ENCODE peak calls at places on chromosome 12, in nine cellular contexts. R, Y, C, I, Q, J, A, L and Z are unnamed samples.

GRCh38 chr12:53563452-53563851 is 56.2 kb upstream of the NPFF start:
- DNase-seq in R (no peak), Y (no peak), C (no peak), I (no peak), Q (no peak), J (no peak), A (no peak), L (no peak), Z (no peak)

GRCh38 chr12:109130755-109131521 is 14.6 kb downstream of the ACACB start:
- DNase-seq in R (peak), Y (no peak), C (no peak), I (no peak), Q (peak), J (peak), A (no peak), L (no peak), Z (no peak)

GRCh38 chr12:44875954-44876553 is at the start of gene NELL2:
- DNase-seq in R (peak), Y (no peak), C (peak), I (peak), Q (peak), J (no peak), A (peak), L (no peak), Z (no peak)

GRCh38 chr12:97535582-97535981 is 73.0 kb downstream of the RMST start:
- DNase-seq in R (no peak), Y (no peak), C (no peak), I (no peak), Q (no peak), J (no peak), A (no peak), L (no peak), Z (no peak)

GRCh38 chr12:4272014-4272975 is 1.3 kb upstream of the CCND2 start:
- DNase-seq in R (peak), Y (no peak), C (peak), I (peak), Q (peak), J (peak), A (peak), L (peak), Z (peak)

GRCh38 chr12:11839093-11839641 is 189.7 kb downstream of the ETV6 start:
- DNase-seq in R (no peak), Y (peak), C (peak), I (no peak), Q (no peak), J (no peak), A (no peak), L (no peak), Z (no peak)

GRCh38 chr12:4383304-4383865 is 3.9 kb upstream of the FGF23 start:
- DNase-seq in R (peak), Y (no peak), C (no peak), I (no peak), Q (peak), J (no peak), A (no peak), L (no peak), Z (no peak)

GRCh38 chr12:69824956-69825355 is at the start of gene MYRFL:
- DNase-seq in R (no peak), Y (no peak), C (no peak), I (no peak), Q (no peak), J (no peak), A (no peak), L (no peak), Z (no peak)

GRCh38 chr12:66035289-66035961 is 95.1 kb downstream of the LLPH start:
- DNase-seq in R (peak), Y (no peak), C (peak), I (no peak), Q (no peak), J (no peak), A (no peak), L (no peak), Z (no peak)

GRCh38 chr12:127311695-127312364 is 955.1 kb upstream of the TMEM132C start:
- DNase-seq in R (no peak), Y (no peak), C (no peak), I (no peak), Q (no peak), J (no peak), A (no peak), L (no peak), Z (no peak)

GRCh38 chr12:63151898-63152700 is 1.1 kb upstream of the AVPR1A start:
- DNase-seq in R (peak), Y (no peak), C (peak), I (peak), Q (peak), J (peak), A (no peak), L (no peak), Z (no peak)

GRCh38 chr12:68342966-68343365 is 10.8 kb upstream of the MDM1 start:
- DNase-seq in R (no peak), Y (no peak), C (no peak), I (no peak), Q (no peak), J (no peak), A (no peak), L (no peak), Z (no peak)

GRCh38 chr12:92905811-92906554 is 23.1 kb downstream of the EEA1 start:
- DNase-seq in R (no peak), Y (no peak), C (no peak), I (no peak), Q (no peak), J (no peak), A (no peak), L (no peak), Z (no peak)

GRCh38 chr12:26434299-26434915 is 239.0 kb downstream of the SSPN start:
- DNase-seq in R (peak), Y (no peak), C (peak), I (no peak), Q (peak), J (no peak), A (no peak), L (no peak), Z (no peak)

DNA sequence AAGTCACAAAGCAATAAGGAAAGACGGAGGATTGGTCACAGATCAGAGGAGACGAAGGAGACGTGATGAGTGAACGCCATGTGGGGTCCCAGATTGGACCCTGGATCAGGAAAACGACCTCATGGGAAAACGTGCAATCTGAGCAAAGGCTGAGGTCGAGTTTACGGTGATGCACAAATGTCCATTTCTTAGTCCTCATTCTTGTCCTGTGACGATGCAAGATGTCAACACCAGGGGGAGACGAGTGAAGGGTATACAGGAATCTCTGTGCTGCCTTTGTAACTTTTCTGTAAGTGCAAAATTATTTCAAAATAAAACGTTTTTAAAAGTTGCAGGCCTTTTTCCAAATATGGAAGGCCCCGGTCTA is 329.8 kb downstream of the MED13L start:
- DNase-seq in R (no peak), Y (no peak), C (no peak), I (no peak), Q (no peak), J (no peak), A (no peak), L (no peak), Z (no peak)
- TF ChIP-seq CTCF in R (peak), Y (no peak), C (no peak), I (no peak), Q (no peak), J (no peak), A (no peak), L (no peak), Z (no peak)

DNA sequence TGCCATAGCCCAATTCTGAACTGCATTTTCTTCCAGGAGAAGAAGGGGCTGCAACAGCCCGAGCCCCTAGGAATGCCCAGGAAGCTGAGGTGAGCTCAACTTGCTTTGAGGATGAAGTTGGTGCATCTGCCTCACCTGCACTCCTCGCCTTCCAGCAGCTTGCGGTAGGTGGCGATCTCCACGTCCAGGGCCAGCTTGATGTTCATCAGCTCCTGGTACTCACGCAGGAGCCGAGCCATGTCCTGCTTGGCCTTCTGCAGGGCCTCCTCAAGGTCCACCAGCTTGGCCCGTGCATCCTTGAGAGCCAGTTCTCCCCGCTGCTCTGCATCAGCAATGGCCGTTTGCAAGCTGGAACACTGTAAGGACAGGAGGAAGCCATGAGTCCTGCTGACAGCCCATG is 6.0 kb downstream of the KRT75 start:
- DNase-seq in R (no peak), Y (no peak), C (no peak), I (no peak), Q (peak), J (no peak), A (no peak), L (no peak), Z (no peak)
- TF ChIP-seq CTCF in R (no peak), Y (no peak), C (no peak), I (no peak), Q (peak), J (no peak), A (no peak), L (no peak), Z (no peak)

DNA sequence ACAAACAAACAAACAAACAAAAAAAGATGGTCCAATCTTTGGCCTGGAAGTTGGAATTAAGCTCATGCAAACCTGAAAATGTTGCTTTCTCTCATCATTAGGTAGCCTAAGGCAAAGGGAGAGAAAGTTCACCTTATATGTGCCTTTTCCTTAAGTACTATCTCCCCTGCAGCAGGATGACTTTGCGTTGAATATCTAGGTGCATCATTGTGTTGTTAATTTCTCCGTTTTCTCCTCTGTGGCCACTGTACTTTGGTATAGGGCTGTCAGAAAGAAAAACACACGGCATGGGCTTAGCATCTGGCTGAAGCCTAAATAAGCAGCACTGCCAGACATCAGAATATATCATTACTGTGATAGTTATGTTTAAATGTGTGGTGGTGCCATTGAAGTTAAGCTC is 345.5 kb downstream of the BCAT1 start:
- DNase-seq in R (no peak), Y (no peak), C (no peak), I (no peak), Q (no peak), J (no peak), A (no peak), L (no peak), Z (no peak)
- TF ChIP-seq CTCF in R (no peak), Y (no peak), C (no peak), I (no peak), Q (no peak), J (no peak), A (no peak), L (no peak), Z (no peak)

GRCh38 chr12:2008677-2009076 is 4.4 kb upstream of the DCP1B start:
- DNase-seq in R (no peak), Y (no peak), C (no peak), I (no peak), Q (no peak), J (no peak), A (no peak), L (no peak), Z (no peak)

GRCh38 chr12:2013111-2013510 is 8.9 kb upstream of the DCP1B start:
- DNase-seq in R (no peak), Y (no peak), C (no peak), I (no peak), Q (no peak), J (no peak), A (no peak), L (no peak), Z (no peak)

GRCh38 chr12:2011641-2012607 is 7.7 kb upstream of the DCP1B start:
- DNase-seq in R (peak), Y (no peak), C (no peak), I (no peak), Q (peak), J (no peak), A (no peak), L (no peak), Z (no peak)

GRCh38 chr12:2013527-2014223 is 9.4 kb upstream of the DCP1B start:
- DNase-seq in R (no peak), Y (no peak), C (peak), I (no peak), Q (peak), J (peak), A (no peak), L (no peak), Z (no peak)

GRCh38 chr12:2009623-2010022 is 5.4 kb upstream of the DCP1B start:
- DNase-seq in R (no peak), Y (no peak), C (no peak), I (no peak), Q (no peak), J (no peak), A (no peak), L (no peak), Z (no peak)
- TF ChIP-seq CTCF in R (peak), Y (no peak), C (no peak), I (no peak), Q (peak), J (no peak), A (no peak), L (no peak), Z (no peak)

DNA sequence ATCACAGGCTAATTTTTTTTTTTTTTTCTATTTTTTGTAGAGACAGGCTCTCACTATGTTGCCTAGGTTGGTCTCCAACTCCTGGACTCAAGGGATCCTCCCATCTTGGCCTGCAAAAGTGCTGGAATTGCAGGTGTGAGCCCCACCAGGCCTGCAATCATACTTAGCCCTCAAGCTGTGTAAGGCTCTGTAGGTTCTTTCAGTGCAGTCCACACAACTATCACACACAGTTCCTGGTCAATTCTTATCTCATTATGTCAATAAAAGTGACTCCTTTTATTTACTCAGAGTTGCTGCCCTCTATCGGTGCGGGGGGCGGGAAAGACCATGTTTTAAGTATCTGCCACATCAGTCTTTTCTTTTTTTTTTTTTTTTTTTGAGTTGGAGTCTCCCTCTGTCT is 29.0 kb downstream of the SLC2A3 start:
- DNase-seq in R (peak), Y (no peak), C (peak), I (no peak), Q (peak), J (no peak), A (no peak), L (no peak), Z (no peak)
- TF ChIP-seq CTCF in R (peak), Y (no peak), C (peak), I (peak), Q (peak), J (peak), A (no peak), L (no peak), Z (no peak)

DNA sequence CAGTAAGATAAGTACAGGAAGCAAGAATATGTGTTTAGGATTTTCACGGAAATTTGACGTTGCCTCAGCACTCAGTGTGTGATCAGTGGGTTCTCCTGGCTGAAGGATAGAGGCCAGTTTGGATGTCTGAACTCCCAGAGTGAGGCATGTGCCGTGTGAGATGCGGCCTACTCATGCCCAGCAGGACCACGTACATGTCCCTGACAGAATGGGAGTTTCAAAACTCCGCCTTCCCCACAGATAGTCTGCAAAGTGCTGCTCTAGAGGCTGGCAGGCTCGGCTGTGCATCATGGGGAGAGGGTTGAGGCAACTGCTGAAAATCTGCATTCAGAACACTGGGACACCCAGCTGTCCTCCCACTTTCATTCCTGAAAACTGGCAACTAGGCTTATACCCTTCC is 58.3 kb downstream of the NINJ2 start:
- DNase-seq in R (no peak), Y (no peak), C (no peak), I (no peak), Q (no peak), J (no peak), A (no peak), L (no peak), Z (no peak)
- TF ChIP-seq CTCF in R (no peak), Y (no peak), C (no peak), I (no peak), Q (no peak), J (no peak), A (no peak), L (no peak), Z (no peak)